ENCODE peak calls at places on chromosome X, in six cellular contexts. W, K, Z, U, G and V are unnamed samples.

GRCh38 chrX:11678174-11678573 is 12.5 kb upstream of the ARHGAP6 start:
- DNase-seq in Z (no peak), K (no peak), W (no peak), G (no peak), U (no peak), V (peak)

GRCh38 chrX:108464604-108465003 is 25.0 kb downstream of the COL4A5 start:
- DNase-seq in U (no peak), K (no peak), W (no peak), G (no peak), Z (no peak), V (no peak)

GRCh38 chrX:141947350-141947749 is 43.7 kb downstream of the MAGEC1 start:
- DNase-seq in Z (no peak), W (no peak), U (no peak), K (no peak), G (no peak), V (no peak)

GRCh38 chrX:38893441-38893840 is 92.2 kb downstream of the MID1IP1 start:
- DNase-seq in W (no peak), U (no peak), Z (no peak), G (no peak), K (no peak), V (no peak)

GRCh38 chrX:45849261-45849660 is 648.6 kb upstream of the DIPK2B start:
- DNase-seq in W (no peak), U (peak), G (no peak), Z (no peak), K (peak), V (peak)

GRCh38 chrX:70479197-70479969 is 34.7 kb downstream of the DLG3 start:
- DNase-seq in K (no peak), W (no peak), G (no peak), Z (no peak), U (no peak), V (peak)

GRCh38 chrX:153416781-153417180 is 5.5 kb downstream of the ZFP92 start:
- DNase-seq in U (no peak), G (no peak), K (no peak), Z (no peak), W (no peak), V (no peak)

GRCh38 chrX:97315939-97316338 is 432.2 kb downstream of the RPA4 start:
- DNase-seq in U (no peak), K (no peak), G (no peak), Z (no peak), W (no peak), V (no peak)

GRCh38 chrX:83997781-83998180 is 136.8 kb downstream of the CYLC1 start:
- DNase-seq in K (no peak), U (no peak), G (no peak), Z (no peak), W (no peak), V (no peak)

GRCh38 chrX:17081535-17081934 is 135.1 kb downstream of the REPS2 start:
- DNase-seq in G (no peak), K (no peak), W (no peak), Z (no peak), U (no peak), V (no peak)

GRCh38 chrX:12115377-12115776 is 22.9 kb upstream of the FRMPD4 start:
- DNase-seq in Z (no peak), U (no peak), W (no peak), G (no peak), K (no peak), V (peak)

GRCh38 chrX:130028196-130028595 is 45.8 kb downstream of the BCORL1 start:
- DNase-seq in W (no peak), U (peak), G (no peak), K (peak), Z (peak), V (peak)

GRCh38 chrX:153634236-153634635 is 12.8 kb upstream of the DUSP9 start:
- DNase-seq in W (no peak), K (no peak), G (no peak), U (no peak), Z (no peak), V (no peak)

GRCh38 chrX:40151211-40152172 is 53.7 kb upstream of the BCOR start:
- DNase-seq in Z (no peak), K (no peak), W (no peak), G (no peak), U (no peak), V (no peak)

GRCh38 chrX:72349190-72349589 is 43.5 kb upstream of the CITED1 start:
- DNase-seq in U (no peak), Z (no peak), K (peak), W (no peak), G (no peak), V (no peak)

GRCh38 chrX:37975421-37975820 is 30.9 kb upstream of the SYTL5 start:
- DNase-seq in Z (no peak), U (no peak), G (no peak), K (no peak), W (no peak), V (no peak)

GRCh38 chrX:6545712-6546111 is 10.8 kb upstream of the VCX3A start:
- DNase-seq in W (no peak), Z (no peak), G (no peak), K (no peak), U (no peak), V (no peak)

GRCh38 chrX:136055651-136056221 is 70.5 kb downstream of the SLC9A6 start:
- DNase-seq in W (no peak), G (peak), U (no peak), Z (no peak), K (no peak), V (no peak)

GRCh38 chrX:1246816-1247215 is 21.8 kb upstream of the CSF2RA start:
- DNase-seq in W (peak), K (peak), G (no peak), U (peak), Z (peak), V (peak)

GRCh38 chrX:44843753-44844152 is at the start of gene DUSP21:
- DNase-seq in W (no peak), U (no peak), Z (no peak), G (no peak), K (no peak), V (no peak)

GRCh38 chrX:123962006-123962485 is 540 bp downstream of the STAG2 start:
- DNase-seq in K (peak), U (no peak), G (no peak), W (no peak), Z (no peak), V (no peak)

GRCh38 chrX:108437789-108438623 is at the start of gene COL4A6:
- DNase-seq in G (peak), U (no peak), W (no peak), K (no peak), Z (no peak), V (peak)

GRCh38 chrX:56728752-56729151 is 291 bp upstream of the NBDY start:
- DNase-seq in W (no peak), U (peak), G (no peak), K (no peak), Z (peak), V (peak)

GRCh38 chrX:17590892-17591740 is 146.2 kb upstream of the SCML1 start:
- DNase-seq in W (peak), K (peak), Z (no peak), G (peak), U (no peak), V (peak)

GRCh38 chrX:120402363-120402762 is 40.5 kb downstream of the ATP1B4 start:
- DNase-seq in K (no peak), W (no peak), U (no peak), Z (no peak), G (no peak), V (no peak)

GRCh38 chrX:114017086-114017485 is 566.8 kb upstream of the HTR2C start:
- DNase-seq in G (no peak), Z (no peak), W (no peak), U (no peak), K (no peak), V (no peak)

GRCh38 chrX:116409224-116409623 is 27.2 kb upstream of the SLC6A14 start:
- DNase-seq in G (no peak), K (no peak), U (no peak), Z (no peak), W (no peak), V (no peak)

GRCh38 chrX:154051210-154051810 is 31.6 kb upstream of the IRAK1 start:
- DNase-seq in U (peak), W (no peak), G (peak), K (peak), Z (peak), V (peak)

GRCh38 chrX:130106071-130106470 is 4.2 kb downstream of the ELF4 start:
- DNase-seq in W (no peak), Z (no peak), G (no peak), K (no peak), U (no peak), V (no peak)

GRCh38 chrX:534804-535203 is 95.8 kb upstream of the SHOX start:
- DNase-seq in U (no peak), W (no peak), Z (no peak), K (no peak), G (no peak), V (no peak)

GRCh38 chrX:72094894-72095293 is 36.8 kb downstream of the RTL5 start:
- DNase-seq in G (no peak), W (no peak), U (peak), K (peak), Z (peak), V (peak)

GRCh38 chrX:107678957-107679740 is 50.8 kb downstream of the PRPS1 start:
- DNase-seq in K (peak), Z (peak), W (no peak), U (peak), G (no peak), V (peak)

GRCh38 chrX:8743126-8743732 is 11.3 kb upstream of the ANOS1 start:
- DNase-seq in G (peak), W (peak), U (peak), K (peak), Z (no peak), V (peak)

GRCh38 chrX:119240356-119240755 is 4.3 kb downstream of the PGRMC1 start:
- DNase-seq in U (no peak), K (no peak), W (no peak), G (no peak), Z (no peak), V (no peak)

GRCh38 chrX:19709812-19710518 is 177.4 kb downstream of the SH3KBP1 start:
- DNase-seq in K (no peak), Z (no peak), G (no peak), U (no peak), W (no peak), V (no peak)

GRCh38 chrX:118975831-118976598 is 1.6 kb downstream of the LONRF3 start:
- DNase-seq in G (no peak), W (no peak), K (peak), Z (peak), U (peak), V (peak)

GRCh38 chrX:9560219-9560618 is 95.4 kb downstream of the TBL1X start:
- DNase-seq in K (no peak), G (no peak), W (no peak), Z (no peak), U (no peak), V (no peak)

GRCh38 chrX:96591418-96591817 is 93.2 kb upstream of the DIAPH2 start:
- DNase-seq in U (no peak), Z (no peak), W (no peak), G (peak), K (no peak), V (no peak)